ENCODE peak calls at places on chromosomes 7 and 10, in nine cellular contexts. One of them, this sample, is unnamed.

GRCh38 chr10:26503911-26504310 is 65.8 kb downstream of the APBB1IP start:
- DNase-seq in adrenal gland: no peak
- DNase-seq in upper lobe of left lung: no peak
- DNase-seq in spleen: no peak
- DNase-seq in body of pancreas: no peak
- DNase-seq in A549: no peak
- DNase-seq in uterus: no peak
- DNase-seq in IMR-90: no peak
- DNase-seq in sigmoid colon: no peak
- DNase-seq in this sample: no peak

GRCh38 chr7:130134726-130135125 is 64.4 kb downstream of the KLHDC10 start:
- DNase-seq in sigmoid colon: no peak
- DNase-seq in A549: no peak
- DNase-seq in IMR-90: no peak
- DNase-seq in upper lobe of left lung: no peak
- DNase-seq in uterus: no peak
- DNase-seq in adrenal gland: no peak
- DNase-seq in spleen: no peak
- DNase-seq in body of pancreas: no peak
- DNase-seq in this sample: no peak

GRCh38 chr10:125117941-125118630 is 42.3 kb downstream of the CTBP2 start:
- DNase-seq in upper lobe of left lung: no peak
- DNase-seq in adrenal gland: no peak
- DNase-seq in body of pancreas: peak; percentile 85
- DNase-seq in uterus: peak; percentile 45
- DNase-seq in spleen: peak; percentile 31
- DNase-seq in IMR-90: no peak
- DNase-seq in sigmoid colon: peak; percentile 77
- DNase-seq in A549: no peak
- DNase-seq in this sample: no peak

GRCh38 chr10:110151467-110151866 is 55.9 kb upstream of the MXI1 start:
- DNase-seq in upper lobe of left lung: no peak
- DNase-seq in sigmoid colon: no peak
- DNase-seq in uterus: no peak
- DNase-seq in adrenal gland: no peak
- DNase-seq in A549: no peak
- DNase-seq in spleen: no peak
- DNase-seq in body of pancreas: peak; percentile 91
- DNase-seq in IMR-90: no peak
- DNase-seq in this sample: no peak

GRCh38 chr7:30752979-30753378 is 1.0 kb downstream of the INMT start:
- DNase-seq in uterus: peak; percentile 89
- DNase-seq in body of pancreas: peak; percentile 84
- DNase-seq in A549: no peak
- DNase-seq in IMR-90: no peak
- DNase-seq in adrenal gland: peak; percentile 63
- DNase-seq in spleen: no peak
- DNase-seq in upper lobe of left lung: no peak
- DNase-seq in sigmoid colon: peak; percentile 95
- DNase-seq in this sample: no peak

GRCh38 chr10:13095094-13095493 is 4.9 kb upstream of the OPTN start:
- DNase-seq in adrenal gland: no peak
- DNase-seq in sigmoid colon: no peak
- DNase-seq in upper lobe of left lung: no peak
- DNase-seq in A549: no peak
- DNase-seq in spleen: no peak
- DNase-seq in uterus: no peak
- DNase-seq in body of pancreas: no peak
- DNase-seq in IMR-90: no peak
- DNase-seq in this sample: no peak

GRCh38 chr10:71077143-71077581 is 135.2 kb upstream of the UNC5B start:
- DNase-seq in IMR-90: no peak
- DNase-seq in A549: no peak
- DNase-seq in sigmoid colon: peak; percentile 37
- DNase-seq in adrenal gland: peak; percentile 6
- DNase-seq in spleen: peak; percentile 63
- DNase-seq in body of pancreas: no peak
- DNase-seq in upper lobe of left lung: no peak
- DNase-seq in uterus: no peak
- DNase-seq in this sample: peak; percentile 75

GRCh38 chr10:3950676-3951275 is 165.8 kb upstream of the KLF6 start:
- DNase-seq in IMR-90: no peak
- DNase-seq in A549: no peak
- DNase-seq in spleen: no peak
- DNase-seq in adrenal gland: no peak
- DNase-seq in body of pancreas: no peak
- DNase-seq in upper lobe of left lung: peak; percentile 25
- DNase-seq in uterus: no peak
- DNase-seq in sigmoid colon: no peak
- DNase-seq in this sample: no peak

GRCh38 chr7:81715984-81716588 is 53.8 kb downstream of the HGF start:
- DNase-seq in uterus: no peak
- DNase-seq in upper lobe of left lung: no peak
- DNase-seq in body of pancreas: no peak
- DNase-seq in A549: no peak
- DNase-seq in IMR-90: peak; percentile 53
- DNase-seq in sigmoid colon: no peak
- DNase-seq in spleen: no peak
- DNase-seq in adrenal gland: no peak
- DNase-seq in this sample: no peak
- TF ChIP-seq CTCF in uterus: peak; percentile 8
- TF ChIP-seq CTCF in upper lobe of left lung: no peak
- TF ChIP-seq CTCF in body of pancreas: no peak
- TF ChIP-seq CTCF in A549: peak; percentile 76
- TF ChIP-seq CTCF in IMR-90: peak; percentile 48
- TF ChIP-seq CTCF in sigmoid colon: no peak
- TF ChIP-seq CTCF in spleen: no peak
- TF ChIP-seq CTCF in adrenal gland: no peak
- TF ChIP-seq CTCF in this sample: no peak

GRCh38 chr7:29684787-29685650 is 121.3 kb upstream of the WIPF3 start:
- DNase-seq in upper lobe of left lung: peak; percentile 97
- DNase-seq in A549: peak; percentile 22
- DNase-seq in adrenal gland: peak; percentile 81
- DNase-seq in uterus: peak; percentile 78
- DNase-seq in IMR-90: peak; percentile 50
- DNase-seq in sigmoid colon: peak; percentile 88
- DNase-seq in body of pancreas: peak; percentile 83
- DNase-seq in spleen: peak; percentile 92
- DNase-seq in this sample: peak; percentile 31
- TF ChIP-seq POLR2A in upper lobe of left lung: peak; percentile 62
- TF ChIP-seq POLR2A in A549: peak; percentile 45
- TF ChIP-seq POLR2A in adrenal gland: peak; percentile 62
- TF ChIP-seq POLR2A in uterus: no peak
- TF ChIP-seq POLR2A in IMR-90: no peak
- TF ChIP-seq POLR2A in sigmoid colon: no peak
- TF ChIP-seq POLR2A in body of pancreas: peak; percentile 54
- TF ChIP-seq POLR2A in spleen: no peak
- TF ChIP-seq POLR2A in this sample: no peak

GRCh38 chr10:127649642-127650041 is 87.3 kb upstream of the FOXI2 start:
- DNase-seq in sigmoid colon: no peak
- DNase-seq in adrenal gland: no peak
- DNase-seq in spleen: no peak
- DNase-seq in A549: no peak
- DNase-seq in body of pancreas: no peak
- DNase-seq in upper lobe of left lung: no peak
- DNase-seq in IMR-90: no peak
- DNase-seq in uterus: no peak
- DNase-seq in this sample: no peak
- TF ChIP-seq CTCF in sigmoid colon: no peak
- TF ChIP-seq CTCF in adrenal gland: no peak
- TF ChIP-seq CTCF in spleen: no peak
- TF ChIP-seq CTCF in A549: peak; percentile 26
- TF ChIP-seq CTCF in body of pancreas: no peak
- TF ChIP-seq CTCF in upper lobe of left lung: no peak
- TF ChIP-seq CTCF in IMR-90: no peak
- TF ChIP-seq CTCF in uterus: no peak
- TF ChIP-seq CTCF in this sample: no peak

DNA sequence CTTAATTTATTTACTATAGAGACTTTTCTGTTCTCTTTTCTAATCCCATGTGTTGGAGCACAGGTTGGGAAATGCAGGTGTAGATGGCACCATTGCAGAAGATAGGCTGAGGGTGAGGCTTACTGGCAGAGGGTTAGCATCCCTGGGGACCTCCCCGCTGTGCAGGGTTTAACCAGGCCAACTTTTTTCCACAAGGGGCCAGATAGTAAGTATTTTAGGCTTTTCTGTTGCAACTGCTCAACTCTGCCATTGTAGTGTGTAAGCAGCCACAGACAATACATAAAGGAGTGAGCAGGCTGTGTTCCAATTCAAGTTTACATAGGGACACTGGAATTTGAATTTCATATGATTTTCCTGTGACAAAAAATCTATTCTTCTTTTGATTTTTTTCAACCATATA is 34.6 kb upstream of the AOAH start:
- DNase-seq in sigmoid colon: no peak
- DNase-seq in IMR-90: no peak
- DNase-seq in adrenal gland: no peak
- DNase-seq in spleen: no peak
- DNase-seq in uterus: no peak
- DNase-seq in A549: no peak
- DNase-seq in body of pancreas: no peak
- DNase-seq in upper lobe of left lung: no peak
- DNase-seq in this sample: no peak
- TF ChIP-seq POLR2A in sigmoid colon: no peak
- TF ChIP-seq POLR2A in IMR-90: no peak
- TF ChIP-seq POLR2A in adrenal gland: no peak
- TF ChIP-seq POLR2A in spleen: no peak
- TF ChIP-seq POLR2A in uterus: no peak
- TF ChIP-seq POLR2A in A549: no peak
- TF ChIP-seq POLR2A in body of pancreas: no peak
- TF ChIP-seq POLR2A in upper lobe of left lung: no peak
- TF ChIP-seq POLR2A in this sample: no peak

DNA sequence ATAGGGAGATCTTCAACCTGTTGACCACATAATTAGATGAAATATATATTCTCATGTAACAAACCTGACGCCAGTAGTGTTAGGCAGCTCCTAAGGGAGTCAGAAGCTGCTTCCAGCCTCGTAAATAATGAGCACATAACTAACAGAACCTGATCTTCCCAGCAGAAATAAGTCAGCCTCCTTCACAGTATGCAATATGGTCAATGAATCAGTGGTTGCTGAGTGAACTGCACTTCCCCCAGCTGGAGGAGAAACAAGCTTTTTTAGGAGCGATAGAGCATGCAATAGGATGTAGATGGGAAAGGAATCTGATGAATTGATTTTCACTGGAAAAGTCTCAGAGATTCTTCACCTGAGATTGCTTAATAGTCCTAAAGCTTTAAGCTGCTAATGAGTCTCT is 337.2 kb upstream of the LRGUK start:
- DNase-seq in spleen: no peak
- DNase-seq in sigmoid colon: no peak
- DNase-seq in upper lobe of left lung: no peak
- DNase-seq in uterus: no peak
- DNase-seq in A549: no peak
- DNase-seq in body of pancreas: no peak
- DNase-seq in IMR-90: peak; percentile 74
- DNase-seq in adrenal gland: no peak
- DNase-seq in this sample: no peak
- TF ChIP-seq CTCF in spleen: no peak
- TF ChIP-seq CTCF in sigmoid colon: no peak
- TF ChIP-seq CTCF in upper lobe of left lung: no peak
- TF ChIP-seq CTCF in uterus: no peak
- TF ChIP-seq CTCF in A549: no peak
- TF ChIP-seq CTCF in body of pancreas: no peak
- TF ChIP-seq CTCF in IMR-90: peak; percentile 10
- TF ChIP-seq CTCF in adrenal gland: no peak
- TF ChIP-seq CTCF in this sample: no peak

DNA sequence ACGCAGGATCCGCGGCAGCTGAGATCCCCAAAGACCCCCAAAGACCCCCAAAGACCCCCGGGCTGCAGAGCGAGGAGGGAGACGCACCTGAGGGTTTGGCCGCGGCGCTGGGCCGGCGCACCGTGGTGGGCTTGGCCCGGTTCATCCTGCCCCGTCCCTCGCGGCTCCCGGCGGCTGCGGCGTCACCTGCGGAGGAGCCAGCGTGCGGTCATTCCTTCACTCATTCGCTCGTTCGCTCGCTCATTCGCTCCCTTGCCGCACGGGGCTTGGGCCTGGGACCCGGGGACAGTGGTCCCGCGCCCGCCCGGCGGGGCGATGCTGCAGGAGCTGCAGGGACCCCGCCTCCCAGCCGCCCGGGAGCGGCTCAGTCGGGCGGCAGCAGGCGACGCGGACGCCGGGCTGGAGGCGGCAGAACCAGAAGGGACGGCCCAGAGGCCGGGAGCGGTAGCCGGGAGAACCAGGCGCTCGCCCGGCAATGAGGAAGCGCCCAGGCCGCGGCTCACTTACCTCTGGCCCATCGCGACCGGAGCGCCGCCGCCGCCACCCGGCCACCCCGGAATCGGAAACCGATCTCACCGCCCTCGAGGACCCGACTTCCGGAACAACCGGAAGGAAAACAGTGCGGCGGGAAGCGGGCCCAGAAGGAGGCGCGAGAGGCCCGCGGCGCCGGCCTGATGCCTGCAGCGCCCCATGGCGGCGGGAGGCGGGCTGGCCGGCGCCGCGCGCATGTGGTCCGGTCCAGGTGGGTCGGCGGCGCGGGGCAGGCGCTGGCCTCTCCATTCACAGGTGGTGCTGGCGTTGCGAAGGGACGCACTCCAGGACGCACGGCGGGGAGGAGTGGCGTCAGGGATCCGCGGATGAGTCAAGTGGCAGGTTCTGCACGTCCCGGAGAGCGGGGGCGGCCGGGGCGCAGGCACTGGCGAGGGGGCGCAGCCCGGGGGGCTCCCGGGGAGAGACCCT is at the start of gene INTS1:
- DNase-seq in uterus: peak; percentile 90
- DNase-seq in sigmoid colon: peak; percentile 94
- DNase-seq in A549: peak; percentile 85
- DNase-seq in IMR-90: peak; percentile 85
- DNase-seq in upper lobe of left lung: peak; percentile 98
- DNase-seq in body of pancreas: peak; percentile 93
- DNase-seq in spleen: peak; percentile 98
- DNase-seq in adrenal gland: peak; percentile 93
- DNase-seq in this sample: peak; percentile 98
- TF ChIP-seq POLR2A in uterus: peak; percentile 40
- TF ChIP-seq POLR2A in sigmoid colon: peak; percentile 36
- TF ChIP-seq POLR2A in A549: peak; percentile 9
- TF ChIP-seq POLR2A in IMR-90: peak; percentile 81
- TF ChIP-seq POLR2A in upper lobe of left lung: peak; percentile 83
- TF ChIP-seq POLR2A in body of pancreas: peak; percentile 68
- TF ChIP-seq POLR2A in spleen: no peak
- TF ChIP-seq POLR2A in adrenal gland: peak; percentile 59
- TF ChIP-seq POLR2A in this sample: no peak

GRCh38 chr10:127563718-127564553 is 14.8 kb downstream of the NPS start:
- DNase-seq in A549: peak; percentile 15
- DNase-seq in sigmoid colon: no peak
- DNase-seq in body of pancreas: peak; percentile 29
- DNase-seq in adrenal gland: no peak
- DNase-seq in IMR-90: no peak
- DNase-seq in upper lobe of left lung: peak; percentile 39
- DNase-seq in spleen: no peak
- DNase-seq in uterus: no peak
- DNase-seq in this sample: no peak
- TF ChIP-seq CTCF in A549: peak; percentile 39
- TF ChIP-seq CTCF in sigmoid colon: no peak
- TF ChIP-seq CTCF in body of pancreas: peak; percentile 45
- TF ChIP-seq CTCF in adrenal gland: no peak
- TF ChIP-seq CTCF in IMR-90: no peak
- TF ChIP-seq CTCF in upper lobe of left lung: peak; percentile 58
- TF ChIP-seq CTCF in spleen: no peak
- TF ChIP-seq CTCF in uterus: no peak
- TF ChIP-seq CTCF in this sample: no peak

GRCh38 chr7:45067582-45067981 is 21.2 kb downstream of the NACAD start:
- DNase-seq in upper lobe of left lung: no peak
- DNase-seq in body of pancreas: no peak
- DNase-seq in IMR-90: no peak
- DNase-seq in A549: no peak
- DNase-seq in uterus: no peak
- DNase-seq in adrenal gland: no peak
- DNase-seq in sigmoid colon: no peak
- DNase-seq in spleen: peak; percentile 49
- DNase-seq in this sample: no peak
- TF ChIP-seq POLR2A in upper lobe of left lung: no peak
- TF ChIP-seq POLR2A in body of pancreas: no peak
- TF ChIP-seq POLR2A in IMR-90: no peak
- TF ChIP-seq POLR2A in A549: no peak
- TF ChIP-seq POLR2A in uterus: no peak
- TF ChIP-seq POLR2A in adrenal gland: no peak
- TF ChIP-seq POLR2A in sigmoid colon: no peak
- TF ChIP-seq POLR2A in spleen: no peak
- TF ChIP-seq POLR2A in this sample: no peak